ENCODE peak calls at places on chromosomes 5 and 9, in seven cellular contexts. One of them, this sample, is unnamed.

GRCh38 chr5:65172486-65173129 is 309.1 kb downstream of the ADAMTS6 start:
- DNase-seq in CD8-positive, alpha-beta memory T cell: no peak
- DNase-seq in Peyer's patch: no peak
- DNase-seq in AG04450: no peak
- DNase-seq in adrenal gland: no peak
- DNase-seq in WERI-Rb-1: no peak
- DNase-seq in naive thymus-derived CD4-positive, alpha-beta T cell: no peak
- DNase-seq in this sample: no peak

GRCh38 chr5:150014456-150014855 is 13.9 kb downstream of the HMGXB3 start:
- DNase-seq in CD8-positive, alpha-beta memory T cell: no peak
- DNase-seq in naive thymus-derived CD4-positive, alpha-beta T cell: no peak
- DNase-seq in adrenal gland: no peak
- DNase-seq in WERI-Rb-1: no peak
- DNase-seq in Peyer's patch: no peak
- DNase-seq in AG04450: no peak
- DNase-seq in this sample: no peak

GRCh38 chr5:32753051-32753450 is 41.9 kb downstream of the NPR3 start:
- DNase-seq in AG04450: peak; percentile 7
- DNase-seq in adrenal gland: no peak
- DNase-seq in WERI-Rb-1: no peak
- DNase-seq in CD8-positive, alpha-beta memory T cell: no peak
- DNase-seq in Peyer's patch: no peak
- DNase-seq in naive thymus-derived CD4-positive, alpha-beta T cell: no peak
- DNase-seq in this sample: no peak

GRCh38 chr5:143629871-143630658 is 181.9 kb upstream of the HMHB1 start:
- DNase-seq in naive thymus-derived CD4-positive, alpha-beta T cell: no peak
- DNase-seq in CD8-positive, alpha-beta memory T cell: no peak
- DNase-seq in AG04450: no peak
- DNase-seq in adrenal gland: no peak
- DNase-seq in WERI-Rb-1: no peak
- DNase-seq in Peyer's patch: no peak
- DNase-seq in this sample: no peak

GRCh38 chr5:180090769-180091546 is 19.4 kb upstream of the RNF130 start:
- DNase-seq in naive thymus-derived CD4-positive, alpha-beta T cell: no peak
- DNase-seq in adrenal gland: peak; percentile 40
- DNase-seq in Peyer's patch: peak; percentile 59
- DNase-seq in AG04450: no peak
- DNase-seq in WERI-Rb-1: peak; percentile 39
- DNase-seq in CD8-positive, alpha-beta memory T cell: no peak
- DNase-seq in this sample: no peak

GRCh38 chr5:106094128-106094726 is 1576.5 kb downstream of the EFNA5 start:
- DNase-seq in Peyer's patch: no peak
- DNase-seq in CD8-positive, alpha-beta memory T cell: no peak
- DNase-seq in naive thymus-derived CD4-positive, alpha-beta T cell: no peak
- DNase-seq in AG04450: peak; percentile 23
- DNase-seq in adrenal gland: no peak
- DNase-seq in WERI-Rb-1: no peak
- DNase-seq in this sample: no peak

GRCh38 chr9:114238471-114238870 is 83.1 kb downstream of the COL27A1 start:
- DNase-seq in WERI-Rb-1: no peak
- DNase-seq in adrenal gland: peak; percentile 29
- DNase-seq in naive thymus-derived CD4-positive, alpha-beta T cell: no peak
- DNase-seq in CD8-positive, alpha-beta memory T cell: no peak
- DNase-seq in AG04450: no peak
- DNase-seq in Peyer's patch: no peak
- DNase-seq in this sample: no peak

GRCh38 chr5:154071799-154072781 is 33.3 kb downstream of the MFAP3 start:
- DNase-seq in adrenal gland: peak; percentile 77
- DNase-seq in AG04450: peak; percentile 33
- DNase-seq in WERI-Rb-1: peak; percentile 75
- DNase-seq in Peyer's patch: peak; percentile 94
- DNase-seq in naive thymus-derived CD4-positive, alpha-beta T cell: peak; percentile 68
- DNase-seq in CD8-positive, alpha-beta memory T cell: peak; percentile 71
- DNase-seq in this sample: peak; percentile 89

GRCh38 chr9:132982508-132982907 is 4.0 kb downstream of the GFI1B start:
- DNase-seq in WERI-Rb-1: no peak
- DNase-seq in AG04450: no peak
- DNase-seq in naive thymus-derived CD4-positive, alpha-beta T cell: no peak
- DNase-seq in adrenal gland: no peak
- DNase-seq in CD8-positive, alpha-beta memory T cell: no peak
- DNase-seq in Peyer's patch: no peak
- DNase-seq in this sample: no peak

GRCh38 chr5:137595680-137596079 is 96.6 kb upstream of the SPOCK1 start:
- DNase-seq in CD8-positive, alpha-beta memory T cell: no peak
- DNase-seq in adrenal gland: no peak
- DNase-seq in naive thymus-derived CD4-positive, alpha-beta T cell: no peak
- DNase-seq in AG04450: no peak
- DNase-seq in WERI-Rb-1: no peak
- DNase-seq in Peyer's patch: no peak
- DNase-seq in this sample: no peak

GRCh38 chr5:57825026-57825683 is 342.5 kb upstream of the ACTBL2 start:
- DNase-seq in AG04450: peak; percentile 76
- DNase-seq in adrenal gland: no peak
- DNase-seq in naive thymus-derived CD4-positive, alpha-beta T cell: no peak
- DNase-seq in CD8-positive, alpha-beta memory T cell: no peak
- DNase-seq in WERI-Rb-1: no peak
- DNase-seq in Peyer's patch: no peak
- DNase-seq in this sample: no peak

GRCh38 chr9:99824378-99825157 is 2.9 kb downstream of the NR4A3 start:
- DNase-seq in Peyer's patch: peak; percentile 74
- DNase-seq in naive thymus-derived CD4-positive, alpha-beta T cell: peak; percentile 58
- DNase-seq in WERI-Rb-1: peak; percentile 47
- DNase-seq in CD8-positive, alpha-beta memory T cell: peak; percentile 75
- DNase-seq in AG04450: no peak
- DNase-seq in adrenal gland: peak; percentile 32
- DNase-seq in this sample: peak; percentile 59

GRCh38 chr5:136205061-136205702 is 12.2 kb upstream of the SMIM32 start:
- DNase-seq in AG04450: no peak
- DNase-seq in CD8-positive, alpha-beta memory T cell: no peak
- DNase-seq in naive thymus-derived CD4-positive, alpha-beta T cell: no peak
- DNase-seq in WERI-Rb-1: no peak
- DNase-seq in adrenal gland: no peak
- DNase-seq in Peyer's patch: no peak
- DNase-seq in this sample: no peak

GRCh38 chr9:20291201-20291600 is 331.1 kb downstream of the MLLT3 start:
- DNase-seq in naive thymus-derived CD4-positive, alpha-beta T cell: no peak
- DNase-seq in AG04450: no peak
- DNase-seq in Peyer's patch: no peak
- DNase-seq in CD8-positive, alpha-beta memory T cell: no peak
- DNase-seq in adrenal gland: no peak
- DNase-seq in WERI-Rb-1: no peak
- DNase-seq in this sample: no peak

GRCh38 chr9:104386425-104387069 is 117.5 kb upstream of the OR13F1 start:
- DNase-seq in CD8-positive, alpha-beta memory T cell: no peak
- DNase-seq in WERI-Rb-1: no peak
- DNase-seq in Peyer's patch: no peak
- DNase-seq in naive thymus-derived CD4-positive, alpha-beta T cell: no peak
- DNase-seq in adrenal gland: no peak
- DNase-seq in AG04450: no peak
- DNase-seq in this sample: no peak

DNA sequence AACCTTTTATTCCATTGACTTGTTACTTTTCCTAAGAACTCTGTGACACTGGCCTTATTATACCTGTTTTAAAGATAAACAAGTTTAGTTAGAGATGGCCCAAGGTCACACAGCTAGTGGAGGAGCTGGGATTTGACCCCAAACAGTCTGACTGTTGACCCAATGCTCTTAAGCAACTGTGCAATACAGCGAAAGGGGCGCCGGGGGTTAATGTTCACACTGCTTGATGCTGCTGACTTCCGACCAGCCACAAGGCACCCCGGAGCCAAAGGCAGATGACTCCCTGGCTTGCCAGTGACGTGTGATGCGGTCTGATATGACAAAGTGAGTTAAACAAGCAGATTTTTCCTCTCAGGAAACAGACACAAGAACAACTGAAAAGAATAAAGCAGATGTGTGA is 23.9 kb downstream of the PIK3R1 start:
- DNase-seq in adrenal gland: peak; percentile 88
- DNase-seq in WERI-Rb-1: no peak
- DNase-seq in AG04450: no peak
- DNase-seq in Peyer's patch: peak; percentile 93
- DNase-seq in CD8-positive, alpha-beta memory T cell: peak; percentile 87
- DNase-seq in naive thymus-derived CD4-positive, alpha-beta T cell: peak; percentile 50
- DNase-seq in this sample: peak; percentile 70
- H3K4me3 ChIP-seq in adrenal gland: no peak overlapping the region
- H3K4me3 ChIP-seq in WERI-Rb-1: no peak overlapping the region
- H3K4me3 ChIP-seq in AG04450: no peak overlapping the region
- H3K4me3 ChIP-seq in Peyer's patch: no peak overlapping the region
- H3K4me3 ChIP-seq in CD8-positive, alpha-beta memory T cell: no peak overlapping the region
- H3K4me3 ChIP-seq in naive thymus-derived CD4-positive, alpha-beta T cell: no peak overlapping the region
- H3K4me3 ChIP-seq in this sample: peak overlapping the region; percentile 11

GRCh38 chr9:35729700-35730485 is 2.1 kb downstream of the TLN1 start:
- DNase-seq in Peyer's patch: peak; percentile 70
- DNase-seq in WERI-Rb-1: peak; percentile 20
- DNase-seq in naive thymus-derived CD4-positive, alpha-beta T cell: no peak
- DNase-seq in adrenal gland: peak; percentile 59
- DNase-seq in CD8-positive, alpha-beta memory T cell: peak; percentile 21
- DNase-seq in AG04450: peak; percentile 69
- DNase-seq in this sample: no peak

GRCh38 chr9:35729101-35729500 is 2.9 kb downstream of the TLN1 start:
- DNase-seq in adrenal gland: no peak
- DNase-seq in WERI-Rb-1: no peak
- DNase-seq in CD8-positive, alpha-beta memory T cell: no peak
- DNase-seq in Peyer's patch: no peak
- DNase-seq in naive thymus-derived CD4-positive, alpha-beta T cell: no peak
- DNase-seq in AG04450: no peak
- DNase-seq in this sample: no peak

GRCh38 chr9:35732185-35733108 is at the start of the genes CREB3 and TLN1:
- DNase-seq in adrenal gland: peak; percentile 99
- DNase-seq in AG04450: peak; percentile 98
- DNase-seq in WERI-Rb-1: peak; percentile 98
- DNase-seq in naive thymus-derived CD4-positive, alpha-beta T cell: peak; percentile 86
- DNase-seq in Peyer's patch: peak; percentile 99
- DNase-seq in CD8-positive, alpha-beta memory T cell: peak; percentile 97
- DNase-seq in this sample: peak; percentile 97

GRCh38 chr9:35731415-35732184 is 395 bp downstream of the TLN1 start:
- DNase-seq in adrenal gland: no peak
- DNase-seq in AG04450: no peak
- DNase-seq in naive thymus-derived CD4-positive, alpha-beta T cell: no peak
- DNase-seq in CD8-positive, alpha-beta memory T cell: no peak
- DNase-seq in Peyer's patch: no peak
- DNase-seq in WERI-Rb-1: no peak
- DNase-seq in this sample: no peak

GRCh38 chr9:35730486-35730854 is 1.5 kb downstream of the TLN1 start:
- DNase-seq in naive thymus-derived CD4-positive, alpha-beta T cell: no peak
- DNase-seq in AG04450: no peak
- DNase-seq in CD8-positive, alpha-beta memory T cell: no peak
- DNase-seq in adrenal gland: no peak
- DNase-seq in WERI-Rb-1: no peak
- DNase-seq in Peyer's patch: no peak
- DNase-seq in this sample: no peak
- H3K4me3 ChIP-seq in naive thymus-derived CD4-positive, alpha-beta T cell: peak overlapping the region; percentile 98
- H3K4me3 ChIP-seq in AG04450: peak overlapping the region; percentile 98
- H3K4me3 ChIP-seq in CD8-positive, alpha-beta memory T cell: peak overlapping the region; percentile 97
- H3K4me3 ChIP-seq in adrenal gland: no peak overlapping the region
- H3K4me3 ChIP-seq in WERI-Rb-1: no peak overlapping the region
- H3K4me3 ChIP-seq in Peyer's patch: peak overlapping the region; percentile 92
- H3K4me3 ChIP-seq in this sample: peak overlapping the region; percentile 92

DNA sequence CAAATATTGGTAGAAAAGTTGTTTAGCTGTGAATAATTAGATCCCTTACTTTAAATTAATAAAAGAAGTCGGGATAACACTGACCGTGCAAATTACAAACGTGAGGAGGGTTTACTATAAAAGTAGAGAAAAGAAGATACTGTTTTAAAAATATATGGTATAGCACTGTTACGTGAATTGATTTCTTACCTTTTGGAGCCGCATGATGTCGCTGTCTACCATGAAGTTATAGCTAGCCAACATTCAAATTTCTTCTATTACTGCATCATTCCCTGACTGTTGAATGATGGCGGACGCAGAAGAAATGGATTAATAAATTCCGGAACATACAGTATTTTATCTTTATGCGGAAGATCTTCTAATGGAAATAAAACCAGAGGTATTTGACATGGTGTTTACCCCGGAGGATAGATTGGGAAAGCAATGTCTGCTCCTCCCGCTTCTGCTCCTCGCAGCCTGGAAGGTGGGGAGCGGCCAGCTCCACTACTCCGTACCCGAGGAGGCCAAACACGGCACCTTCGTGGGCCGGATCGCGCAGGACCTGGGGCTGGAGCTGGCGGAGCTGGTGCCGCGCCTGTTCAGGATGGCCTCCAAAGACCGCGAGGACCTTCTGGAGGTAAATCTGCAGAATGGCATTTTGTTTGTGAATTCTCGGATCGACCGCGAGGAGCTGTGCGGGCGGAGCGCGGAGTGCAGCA is at the start of gene PCDHA6:
- DNase-seq in Peyer's patch: no peak
- DNase-seq in AG04450: no peak
- DNase-seq in WERI-Rb-1: no peak
- DNase-seq in CD8-positive, alpha-beta memory T cell: no peak
- DNase-seq in naive thymus-derived CD4-positive, alpha-beta T cell: no peak
- DNase-seq in adrenal gland: no peak
- DNase-seq in this sample: no peak
- H3K4me3 ChIP-seq in Peyer's patch: no peak within 1 kb of the TSS
- H3K4me3 ChIP-seq in AG04450: no peak within 1 kb of the TSS
- H3K4me3 ChIP-seq in WERI-Rb-1: no peak within 1 kb of the TSS
- H3K4me3 ChIP-seq in CD8-positive, alpha-beta memory T cell: no peak within 1 kb of the TSS
- H3K4me3 ChIP-seq in naive thymus-derived CD4-positive, alpha-beta T cell: no peak within 1 kb of the TSS
- H3K4me3 ChIP-seq in adrenal gland: no peak within 1 kb of the TSS
- H3K4me3 ChIP-seq in this sample: no peak within 1 kb of the TSS

DNA sequence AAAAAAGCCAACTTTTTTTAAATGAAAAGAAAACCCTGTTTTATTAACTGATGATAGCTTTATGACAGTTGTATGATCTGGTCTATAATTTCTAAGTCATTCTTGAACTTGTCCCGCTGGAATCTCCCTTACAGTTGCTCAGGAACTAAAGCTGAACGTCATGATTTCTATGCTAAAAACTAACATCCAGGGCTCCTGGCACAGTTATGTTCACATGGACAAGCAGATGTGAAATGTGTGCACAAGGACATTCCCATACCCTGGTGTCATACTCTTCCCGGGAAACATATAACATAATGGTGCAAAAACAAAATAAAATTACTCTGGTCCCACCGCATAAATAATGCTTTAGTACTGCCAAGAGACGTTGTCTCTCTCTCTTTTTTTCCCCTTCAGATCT is 134.9 kb downstream of the PRDM6 start:
- DNase-seq in Peyer's patch: no peak
- DNase-seq in CD8-positive, alpha-beta memory T cell: no peak
- DNase-seq in AG04450: no peak
- DNase-seq in WERI-Rb-1: no peak
- DNase-seq in naive thymus-derived CD4-positive, alpha-beta T cell: no peak
- DNase-seq in adrenal gland: no peak
- DNase-seq in this sample: no peak
- H3K4me3 ChIP-seq in Peyer's patch: no peak overlapping the region
- H3K4me3 ChIP-seq in CD8-positive, alpha-beta memory T cell: no peak overlapping the region
- H3K4me3 ChIP-seq in AG04450: no peak overlapping the region
- H3K4me3 ChIP-seq in WERI-Rb-1: no peak overlapping the region
- H3K4me3 ChIP-seq in naive thymus-derived CD4-positive, alpha-beta T cell: no peak overlapping the region
- H3K4me3 ChIP-seq in adrenal gland: no peak overlapping the region
- H3K4me3 ChIP-seq in this sample: no peak overlapping the region

This sample was measured in ovary.